ENCODE peak calls at places on chromosomes 7 and 10, in five cellular contexts. D is fibroblast of lung, U is K562, Y is DND-41, R is hepatocyte. H is an unnamed sample.

GRCh38 chr10:103049237-103049636 is 131.1 kb downstream of the CNNM2 start:
- DNase-seq in D (no peak), U (no peak), Y (no peak), R (no peak), H (no peak)

GRCh38 chr7:156368459-156368858 is 272.1 kb upstream of the RNF32 start:
- DNase-seq in D (no peak), U (no peak), Y (no peak), R (no peak), H (no peak)

GRCh38 chr7:19009241-19009935 is 108.0 kb downstream of the TWIST1 start:
- DNase-seq in D (peak; percentile 70), U (no peak), Y (no peak), R (no peak), H (peak; percentile 60)

GRCh38 chr10:101062231-101063161 is 707 bp downstream of the KAZALD1 start:
- DNase-seq in D (peak; percentile 54), U (peak; percentile 70), Y (no peak), R (peak; percentile 89), H (no peak)

GRCh38 chr7:369476-369980 is 79.6 kb downstream of the FOXL3 start:
- DNase-seq in D (no peak), U (no peak), Y (no peak), R (no peak), H (no peak)

GRCh38 chr7:41097501-41097900 is 605.4 kb downstream of the INHBA start:
- DNase-seq in D (peak; percentile 99), U (no peak), Y (no peak), R (no peak), H (peak; percentile 99)

GRCh38 chr10:17923728-17924127 is 28.0 kb upstream of the SLC39A12 start:
- DNase-seq in D (peak; percentile 96), U (no peak), Y (no peak), R (peak; percentile 12), H (peak; percentile 94)

GRCh38 chr7:106866298-106867281 is 1.5 kb downstream of the PIK3CG start:
- DNase-seq in D (no peak), U (peak; percentile 54), Y (peak; percentile 27), R (no peak), H (no peak)

GRCh38 chr7:158394936-158395335 is 192.7 kb downstream of the PTPRN2 start:
- DNase-seq in D (no peak), U (peak; percentile 88), Y (peak; percentile 51), R (peak; percentile 62), H (no peak)

GRCh38 chr10:98173258-98173657 is 38.8 kb downstream of the R3HCC1L start:
- DNase-seq in D (no peak), U (no peak), Y (no peak), R (no peak), H (no peak)

GRCh38 chr7:158097511-158098124 is 490.0 kb downstream of the PTPRN2 start:
- DNase-seq in D (peak; percentile 1), U (no peak), Y (no peak), R (no peak), H (no peak)

GRCh38 chr10:57102234-57102633 is 741.2 kb upstream of the ZWINT start:
- DNase-seq in D (no peak), U (no peak), Y (no peak), R (peak; percentile 13), H (no peak)

GRCh38 chr10:110209399-110209925 is 2.1 kb downstream of the MXI1 start:
- DNase-seq in D (peak; percentile 67), U (peak; percentile 26), Y (peak; percentile 35), R (peak; percentile 77), H (peak; percentile 52)

GRCh38 chr10:111578076-111578475 is 501.2 kb downstream of the ADRA2A start:
- DNase-seq in D (no peak), U (no peak), Y (no peak), R (no peak), H (no peak)

GRCh38 chr10:98107644-98108430 is 26.6 kb upstream of the R3HCC1L start:
- DNase-seq in D (no peak), U (no peak), Y (no peak), R (no peak), H (no peak)

GRCh38 chr7:156943091-156944041 is 6.1 kb upstream of the NOM1 start:
- DNase-seq in D (no peak), U (no peak), Y (no peak), R (no peak), H (no peak)

GRCh38 chr7:76220185-76221057 is 18.7 kb downstream of the SRRM3 start:
- DNase-seq in D (peak; percentile 61), U (no peak), Y (no peak), R (peak; percentile 71), H (peak; percentile 51)

GRCh38 chr10:77012811-77013500 is 624.7 kb downstream of the KCNMA1 start:
- DNase-seq in D (no peak), U (no peak), Y (no peak), R (no peak), H (no peak)
- H2AFZ ChIP-seq in D (no peak overlapping the region), U (no peak overlapping the region), Y (no peak overlapping the region), R (no peak overlapping the region), H (no peak overlapping the region)

GRCh38 chr10:7891634-7892033 is 73.3 kb downstream of the TAF3 start:
- DNase-seq in D (peak; percentile 32), U (no peak), Y (no peak), R (no peak), H (peak; percentile 14)
- H3K4me2 ChIP-seq in D (no peak overlapping the region), U (no peak overlapping the region), Y (no peak overlapping the region), R (no peak overlapping the region), H (no peak overlapping the region)

GRCh38 chr10:62755662-62756653 is 48.6 kb upstream of the ADO start:
- DNase-seq in D (no peak), U (no peak), Y (no peak), R (no peak), H (no peak)
- H3K4me1 ChIP-seq in D (no peaks in the 10 kb centered on the region), U (no peaks in the 10 kb centered on the region), Y (no peaks in the 10 kb centered on the region), R (peaks cover 9% of the 10 kb centered on the region), H (no peaks in the 10 kb centered on the region)

GRCh38 chr7:113917840-113918239 is 969 bp downstream of the PPP1R3A start:
- DNase-seq in D (no peak), U (no peak), Y (no peak), R (no peak), H (no peak)
- H2AFZ ChIP-seq in D (no peak overlapping the region), U (no peak overlapping the region), Y (no peak overlapping the region), R (no peak overlapping the region), H (no peak overlapping the region)

DNA sequence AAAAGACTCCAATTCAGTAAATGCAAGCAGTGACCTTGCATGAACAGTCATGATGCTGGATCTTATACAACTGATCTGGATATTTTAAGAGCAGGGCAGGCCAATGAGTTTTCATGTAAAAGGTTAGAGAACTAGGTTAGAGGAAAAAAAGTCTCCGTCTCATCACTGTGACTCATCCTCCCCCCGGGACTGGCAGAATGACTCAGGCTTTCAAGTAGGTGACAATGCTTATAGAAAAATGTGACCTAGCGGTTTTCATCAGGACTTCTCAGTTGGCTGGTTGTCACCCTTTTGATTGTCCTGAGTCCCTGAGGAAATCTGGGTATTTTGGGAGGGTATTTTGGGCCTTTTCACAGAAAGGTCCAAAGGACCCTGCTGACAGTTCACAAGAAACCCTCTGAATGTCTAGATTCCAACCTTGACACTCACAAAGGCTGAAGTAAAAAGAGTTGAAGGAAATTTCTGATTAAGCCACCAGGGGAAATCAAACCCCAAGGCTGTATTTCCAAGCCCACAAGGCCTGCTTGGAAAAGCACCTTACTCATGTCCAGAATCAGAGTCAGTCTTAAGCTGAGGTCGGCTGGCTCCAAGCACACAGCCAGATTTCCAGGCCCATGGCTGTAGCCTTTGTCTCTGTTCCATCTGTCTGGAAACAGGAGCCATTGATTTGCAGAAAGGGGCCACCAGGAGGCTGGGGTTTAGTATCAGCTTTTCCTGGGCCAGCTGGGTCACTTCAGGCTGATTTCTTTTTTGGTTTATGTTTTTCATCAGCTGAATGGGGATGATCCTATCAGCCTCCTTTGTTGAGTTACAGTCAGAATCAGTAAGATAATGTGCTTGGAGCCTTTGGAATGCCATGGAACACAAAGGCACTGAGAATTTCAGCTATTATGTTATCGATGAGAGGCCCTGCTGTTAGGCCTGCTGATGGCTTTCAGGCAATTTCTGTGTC is 226.4 kb upstream of the HABP2 start:
- DNase-seq in D (peak; percentile 90), U (peak; percentile 63), Y (peak; percentile 11), R (peak; percentile 54), H (peak; percentile 85)
- H3K4me2 ChIP-seq in D (no peak overlapping the region), U (no peak overlapping the region), Y (no peak overlapping the region), R (no peak overlapping the region), H (peak overlapping the region; percentile 33)

DNA sequence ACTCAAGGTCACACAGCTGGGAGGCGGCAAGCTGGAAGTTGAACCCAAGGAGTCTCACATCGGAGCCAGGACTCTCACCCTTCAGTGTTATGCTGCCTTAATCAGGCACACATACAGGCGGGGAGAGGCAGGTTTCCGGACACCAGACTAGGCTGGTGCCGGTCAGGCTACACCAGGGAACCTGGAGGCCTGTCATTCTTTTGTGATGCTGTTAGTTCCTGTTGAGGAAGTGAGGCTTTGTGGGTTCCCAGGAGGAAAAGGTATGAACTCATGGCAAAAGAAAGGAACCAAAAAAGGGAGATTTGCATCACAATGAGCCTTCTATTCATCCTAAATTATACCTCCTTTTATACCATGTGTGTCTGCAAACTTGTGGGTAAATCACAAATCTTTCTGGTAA is 103.8 kb downstream of the TCF7L2 start:
- DNase-seq in D (peak; percentile 81), U (no peak), Y (no peak), R (no peak), H (peak; percentile 72)
- H3K4me1 ChIP-seq in D (peaks cover 18% of the 10 kb centered on the region), U (no peaks in the 10 kb centered on the region), Y (peaks cover 29% of the 10 kb centered on the region), R (peaks cover 30% of the 10 kb centered on the region), H (peaks cover 56% of the 10 kb centered on the region)